ENCODE peak calls at places on chromosomes 13 and 19, in four cellular contexts. F is islet precursor cell, Q is GM12891, L is cardiac muscle cell. B is an unnamed sample.

GRCh38 chr13:109274188-109274821 is 512.1 kb downstream of the IRS2 start:
- DNase-seq in F (peak), L (peak), Q (no peak), B (no peak)

GRCh38 chr19:43789029-43789428 is 8.3 kb upstream of the KCNN4 start:
- DNase-seq in Q (no peak), L (peak), F (peak), B (no peak)

GRCh38 chr13:28137556-28137955 is 789 bp upstream of the PAN3 start:
- DNase-seq in F (no peak), L (no peak), Q (no peak), B (peak)

GRCh38 chr13:75906315-75906714 is 270.2 kb downstream of the LMO7 start:
- DNase-seq in Q (no peak), L (no peak), F (no peak), B (no peak)

GRCh38 chr13:50072676-50073075 is 57.4 kb downstream of the KCNRG start:
- DNase-seq in F (no peak), Q (no peak), L (no peak), B (no peak)

GRCh38 chr13:23985846-23986245 is 88.5 kb upstream of the C1QTNF9B start:
- DNase-seq in Q (no peak), F (no peak), L (no peak), B (peak)

GRCh38 chr19:37999309-38000213 is 92.6 kb downstream of the SIPA1L3 start:
- DNase-seq in L (no peak), Q (no peak), F (no peak), B (no peak)

GRCh38 chr19:11736696-11737095 is 2.0 kb downstream of the ZNF823 start:
- DNase-seq in F (peak), Q (peak), L (no peak), B (peak)

GRCh38 chr19:15141143-15141542 is 33.9 kb downstream of the SYDE1 start:
- DNase-seq in Q (no peak), F (no peak), L (no peak), B (no peak)

GRCh38 chr13:83355042-83355441 is 527.2 kb downstream of the SLITRK1 start:
- DNase-seq in F (no peak), Q (no peak), L (no peak), B (no peak)

GRCh38 chr19:35692010-35692409 is 12.3 kb upstream of the ZBTB32 start:
- DNase-seq in F (no peak), Q (no peak), L (no peak), B (no peak)

GRCh38 chr19:47663911-47664771 is 49.1 kb upstream of the EHD2 start:
- DNase-seq in F (peak), Q (no peak), L (peak), B (no peak)

GRCh38 chr13:40762849-40763248 is 8.1 kb downstream of the MRPS31 start:
- DNase-seq in L (no peak), F (no peak), Q (no peak), B (no peak)

B was measured in NCI-H69.